ENCODE peak calls at places on chromosomes 4 and X, in seven cellular contexts. Y is gastrocnemius medialis, K is stomach, H is spleen, C is AG10803, A is brain microvascular endothelial cell, J is transverse colon. Q is an unnamed sample.

GRCh38 chrX:132364313-132364712 is 124.5 kb downstream of the MBNL3 start:
- DNase-seq in Y (no peak), K (no peak), H (no peak), C (no peak), A (no peak), J (no peak), Q (no peak)

GRCh38 chrX:80246273-80246672 is 174.0 kb upstream of the TENT5D start:
- DNase-seq in Y (no peak), K (no peak), H (no peak), C (no peak), A (no peak), J (no peak), Q (no peak)

GRCh38 chr4:130432289-130432688 is 1336.3 kb downstream of the C4orf33 start:
- DNase-seq in Y (no peak), K (no peak), H (no peak), C (no peak), A (no peak), J (no peak), Q (no peak)

GRCh38 chrX:130159776-130160175 is 5.9 kb downstream of the AIFM1 start:
- DNase-seq in Y (no peak), K (no peak), H (no peak), C (no peak), A (no peak), J (no peak), Q (no peak)

GRCh38 chr4:87560802-87561201 is 31.6 kb upstream of the SPARCL1 start:
- DNase-seq in Y (no peak), K (no peak), H (no peak), C (no peak), A (no peak), J (no peak), Q (no peak)

GRCh38 chr4:38069271-38069760 is 109.1 kb downstream of the PTTG2 start:
- DNase-seq in Y (no peak), K (peak; percentile 67), H (no peak), C (no peak), A (no peak), J (peak; percentile 72), Q (no peak)

GRCh38 chr4:30854566-30854965 is 134.4 kb downstream of the PCDH7 start:
- DNase-seq in Y (no peak), K (no peak), H (no peak), C (no peak), A (no peak), J (no peak), Q (no peak)

GRCh38 chr4:142777045-142777743 is 68.9 kb downstream of the INPP4B start:
- DNase-seq in Y (no peak), K (no peak), H (no peak), C (no peak), A (no peak), J (peak; percentile 47), Q (no peak)

GRCh38 chrX:7570432-7571009 is 272.4 kb upstream of the VCX start:
- DNase-seq in Y (no peak), K (no peak), H (no peak), C (no peak), A (no peak), J (no peak), Q (no peak)

GRCh38 chr4:180953572-180953971 is 1289.6 kb upstream of the TENM3 start:
- DNase-seq in Y (no peak), K (no peak), H (no peak), C (no peak), A (peak; percentile 1), J (no peak), Q (no peak)

GRCh38 chrX:68868902-68869800 is 40.3 kb downstream of the EFNB1 start:
- DNase-seq in Y (no peak), K (peak; percentile 39), H (no peak), C (no peak), A (no peak), J (peak; percentile 56), Q (no peak)

GRCh38 chr4:142091085-142091513 is 454.7 kb downstream of the IL15 start:
- DNase-seq in Y (peak; percentile 12), K (no peak), H (no peak), C (peak; percentile 100), A (peak; percentile 84), J (no peak), Q (no peak)

GRCh38 chr4:3660086-3660927 is 105.9 kb upstream of the ADRA2C start:
- DNase-seq in Y (peak; percentile 17), K (no peak), H (no peak), C (peak; percentile 12), A (no peak), J (no peak), Q (peak; percentile 65)

GRCh38 chr4:66465111-66465510 is 794.8 kb upstream of the EPHA5 start:
- DNase-seq in Y (no peak), K (no peak), H (no peak), C (no peak), A (no peak), J (no peak), Q (no peak)

GRCh38 chrX:154327026-154327820 is 31.6 kb downstream of the TKTL1 start:
- DNase-seq in Y (no peak), K (no peak), H (no peak), C (peak; percentile 74), A (no peak), J (peak; percentile 22), Q (no peak)

GRCh38 chrX:132463411-132463810 is 25.4 kb downstream of the MBNL3 start:
- DNase-seq in Y (no peak), K (no peak), H (no peak), C (no peak), A (peak; percentile 27), J (no peak), Q (no peak)

GRCh38 chr4:56627985-56628384 is 53.1 kb downstream of the HOPX start:
- DNase-seq in Y (no peak), K (no peak), H (no peak), C (no peak), A (no peak), J (no peak), Q (no peak)

GRCh38 chr4:65416875-65417274 is 253.4 kb downstream of the EPHA5 start:
- DNase-seq in Y (no peak), K (peak; percentile 92), H (no peak), C (no peak), A (no peak), J (peak; percentile 17), Q (no peak)

GRCh38 chr4:853416-853781 is 27.5 kb upstream of the CPLX1 start:
- DNase-seq in Y (no peak), K (no peak), H (peak; percentile 64), C (no peak), A (no peak), J (no peak), Q (no peak)

GRCh38 chr4:60737858-60738257 is 462.3 kb upstream of the ADGRL3 start:
- DNase-seq in Y (no peak), K (no peak), H (no peak), C (peak; percentile 47), A (no peak), J (no peak), Q (no peak)

GRCh38 chr4:38204317-38205060 is 244.3 kb downstream of the PTTG2 start:
- DNase-seq in Y (peak; percentile 74), K (no peak), H (no peak), C (no peak), A (no peak), J (no peak), Q (no peak)

GRCh38 chrX:15834827-15835595 is 19.6 kb downstream of the AP1S2 start:
- DNase-seq in Y (no peak), K (no peak), H (no peak), C (no peak), A (no peak), J (no peak), Q (no peak)

GRCh38 chr4:53943345-53944085 is 120.9 kb downstream of the CHIC2 start:
- DNase-seq in Y (no peak), K (no peak), H (no peak), C (peak; percentile 73), A (peak; percentile 57), J (no peak), Q (no peak)

GRCh38 chr4:86302242-86302641 is 57.6 kb downstream of the MAPK10 start:
- DNase-seq in Y (no peak), K (no peak), H (no peak), C (peak; percentile 50), A (no peak), J (peak; percentile 16), Q (no peak)

GRCh38 chrX:80306007-80306406 is 114.2 kb upstream of the TENT5D start:
- DNase-seq in Y (no peak), K (no peak), H (no peak), C (no peak), A (no peak), J (no peak), Q (no peak)

GRCh38 chrX:1020634-1021166 is 191.7 kb downstream of the CRLF2 start:
- DNase-seq in Y (no peak), K (no peak), H (peak; percentile 1), C (no peak), A (no peak), J (no peak), Q (no peak)

GRCh38 chr4:70564033-70564432 is 28.0 kb upstream of the AMBN start:
- DNase-seq in Y (no peak), K (no peak), H (no peak), C (no peak), A (no peak), J (no peak), Q (no peak)

GRCh38 chrX:149618871-149619270 is 12.7 kb downstream of the TMEM185A start:
- DNase-seq in Y (no peak), K (no peak), H (no peak), C (no peak), A (no peak), J (no peak), Q (no peak)
- TF ChIP-seq CTCF in Y (no peak), K (no peak), H (no peak), C (no peak), A (no peak), J (no peak), Q (no peak)

GRCh38 chr4:83011779-83012630 is 1.4 kb upstream of the LIN54 start:
- DNase-seq in Y (peak; percentile 33), K (peak; percentile 51), H (no peak), C (peak; percentile 4), A (peak; percentile 16), J (peak; percentile 37), Q (no peak)
- TF ChIP-seq CTCF in Y (no peak), K (no peak), H (no peak), C (no peak), A (no peak), J (no peak), Q (no peak)

GRCh38 chrX:40663880-40664630 is 16.7 kb upstream of the CXorf38 start:
- DNase-seq in Y (peak; percentile 24), K (no peak), H (no peak), C (peak; percentile 70), A (peak; percentile 38), J (no peak), Q (no peak)
- TF ChIP-seq CTCF in Y (peak; percentile 23), K (no peak), H (no peak), C (peak; percentile 57), A (peak; percentile 64), J (peak; percentile 8), Q (no peak)

GRCh38 chr4:7187691-7188090 is 4.6 kb upstream of the SORCS2 start:
- DNase-seq in Y (no peak), K (no peak), H (no peak), C (no peak), A (no peak), J (no peak), Q (no peak)
- TF ChIP-seq CTCF in Y (no peak), K (no peak), H (no peak), C (no peak), A (no peak), J (no peak), Q (no peak)

DNA sequence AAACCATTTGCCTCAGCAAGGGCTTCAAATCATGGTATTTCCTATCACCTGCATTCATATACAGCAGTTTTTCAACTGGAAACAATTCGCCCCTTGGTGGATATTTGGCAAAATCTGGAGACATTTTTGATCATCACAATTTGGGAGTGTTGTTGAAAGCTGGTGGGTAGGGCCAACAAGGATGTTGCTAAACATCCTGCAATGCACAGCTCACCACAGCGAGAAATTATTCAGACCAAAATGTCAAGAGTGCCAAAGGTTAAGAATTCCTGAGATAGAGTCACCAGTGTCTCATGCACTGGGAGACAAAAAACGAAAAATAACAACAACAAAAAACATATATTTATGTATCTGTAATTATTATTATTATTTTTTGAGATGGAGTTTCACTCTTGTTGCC is 435.2 kb upstream of the CTSO start:
- DNase-seq in Y (no peak), K (no peak), H (no peak), C (peak; percentile 70), A (peak; percentile 32), J (no peak), Q (no peak)
- TF ChIP-seq CTCF in Y (no peak), K (no peak), H (no peak), C (no peak), A (no peak), J (no peak), Q (no peak)